ENCODE peak calls at places on chromosomes 1 and 21, in four cellular contexts. T is A549, K is K562, I is HepG2. A is an unnamed sample.

GRCh38 chr1:53629101-53629691 is 109.8 kb downstream of the GLIS1 start:
- DNase-seq in T (no peak), K (no peak), I (no peak), A (no peak)

GRCh38 chr1:15939181-15940109 is 36.5 kb downstream of the ZBTB17 start:
- DNase-seq in T (peak; percentile 38), K (no peak), I (peak; percentile 61), A (no peak)

GRCh38 chr1:230067441-230067870 is 418 bp downstream of the GALNT2 start:
- DNase-seq in T (peak; percentile 36), I (peak; percentile 16), K (peak; percentile 78), A (peak; percentile 37)

GRCh38 chr1:67753776-67754525 is 69.0 kb downstream of the GADD45A start:
- DNase-seq in T (no peak), K (peak; percentile 66), I (no peak), A (no peak)

GRCh38 chr1:66305927-66306326 is 228.0 kb upstream of the SGIP1 start:
- DNase-seq in I (no peak), K (no peak), T (no peak), A (no peak)

GRCh38 chr1:84019217-84019616 is 20.3 kb upstream of the TTLL7 start:
- DNase-seq in K (no peak), T (no peak), I (no peak), A (no peak)

GRCh38 chr21:40074198-40074597 is 207.0 kb downstream of the PCP4 start:
- DNase-seq in T (no peak), K (no peak), I (no peak), A (no peak)

GRCh38 chr1:159974350-159974965 is 20.4 kb upstream of the SLAMF9 start:
- DNase-seq in K (no peak), I (no peak), T (no peak), A (no peak)

GRCh38 chr1:16174886-16175598 is 19.2 kb upstream of the EPHA2 start:
- DNase-seq in T (no peak), I (no peak), K (no peak), A (no peak)

GRCh38 chr1:92488416-92488815 is 1.7 kb upstream of the GFI1 start:
- DNase-seq in T (no peak), K (no peak), I (no peak), A (no peak)

GRCh38 chr1:163063131-163064059 is 5.8 kb upstream of the RGS4 start:
- DNase-seq in T (no peak), K (no peak), I (no peak), A (no peak)

GRCh38 chr1:13916530-13916929 is 216.5 kb downstream of the PRDM2 start:
- DNase-seq in T (no peak), I (no peak), K (no peak), A (no peak)

GRCh38 chr1:11045428-11046269 is 1.4 kb downstream of the MASP2 start:
- DNase-seq in T (no peak), I (no peak), K (peak; percentile 63), A (peak; percentile 83)

GRCh38 chr1:225651872-225652725 is 824 bp downstream of the ENAH start:
- DNase-seq in I (peak; percentile 49), K (no peak), T (peak; percentile 59), A (peak; percentile 30)

GRCh38 chr1:233328661-233329498 is 1.4 kb downstream of the MAP3K21 start:
- DNase-seq in I (no peak), K (no peak), T (peak; percentile 36), A (no peak)

GRCh38 chr1:234208351-234208750 is 164.9 kb upstream of the COA6 start:
- DNase-seq in I (no peak), T (no peak), K (no peak), A (no peak)

GRCh38 chr1:183822081-183822611 is 17.2 kb downstream of the RGL1 start:
- DNase-seq in K (no peak), T (no peak), I (no peak), A (no peak)

GRCh38 chr1:188652678-188653077 is 1823.9 kb downstream of the PLA2G4A start:
- DNase-seq in T (no peak), K (no peak), I (no peak), A (no peak)

GRCh38 chr1:45892068-45892785 is 88.8 kb downstream of the MAST2 start:
- DNase-seq in T (peak; percentile 71), K (no peak), I (peak; percentile 87), A (no peak)

GRCh38 chr1:204563324-204563723 is 47.1 kb downstream of the MDM4 start:
- DNase-seq in K (no peak), T (no peak), I (no peak), A (no peak)

GRCh38 chr1:20771780-20772179 is 15.3 kb downstream of the HP1BP3 start:
- DNase-seq in K (no peak), I (no peak), T (no peak), A (no peak)

GRCh38 chr1:201044119-201044518 is 20.6 kb upstream of the KIF21B start:
- DNase-seq in K (no peak), T (no peak), I (no peak), A (no peak)

GRCh38 chr1:30513396-30514136 is 209.8 kb downstream of the MATN1 start:
- DNase-seq in T (no peak), K (no peak), I (no peak), A (no peak)

GRCh38 chr1:31910933-31911332 is 27.2 kb downstream of the PTP4A2 start:
- DNase-seq in K (no peak), T (no peak), I (peak; percentile 77), A (no peak)

GRCh38 chr21:38306833-38307232 is 50.0 kb downstream of the KCNJ15 start:
- DNase-seq in K (no peak), T (peak; percentile 31), I (no peak), A (no peak)

GRCh38 chr1:100989306-100990077 is 36.1 kb downstream of the DPH5 start:
- DNase-seq in K (no peak), T (no peak), I (no peak), A (no peak)

DNA sequence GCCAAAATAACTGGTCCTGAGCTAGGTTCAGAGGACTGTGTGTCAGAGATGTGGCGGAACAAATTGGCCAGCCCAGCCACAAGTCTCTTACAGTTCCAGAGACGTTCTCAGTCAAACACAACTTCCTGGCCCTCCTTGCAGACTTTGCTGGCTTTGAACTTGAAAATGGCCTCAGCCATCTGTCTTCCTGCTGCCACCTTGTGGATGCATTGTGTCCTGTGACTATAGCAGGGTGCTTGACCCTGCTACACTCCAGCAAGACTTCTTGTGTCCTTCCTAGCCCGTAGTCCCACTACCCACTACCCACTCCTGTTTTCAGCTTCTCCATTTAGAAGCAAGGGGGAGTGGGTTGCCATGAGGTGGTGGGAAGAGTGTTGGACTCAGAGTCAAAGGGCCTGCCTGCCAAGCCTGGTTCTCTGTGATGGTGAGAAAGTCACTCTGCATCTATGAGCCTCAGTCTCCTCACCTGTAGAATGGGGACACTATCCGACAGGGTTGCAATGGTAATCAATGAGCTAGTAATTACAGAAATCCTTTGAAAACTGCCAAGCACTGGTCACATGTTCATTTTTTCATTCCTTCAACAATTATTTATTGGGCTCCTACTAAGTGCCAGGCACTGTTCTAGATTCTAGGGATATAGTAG is 109.9 kb downstream of the IGSF21 start:
- DNase-seq in K (peak; percentile 57), T (peak; percentile 36), I (peak; percentile 33), A (peak; percentile 65)
- TF ChIP-seq HMGXB4 in K (no peak), T (no peak), I (no peak), A (no peak)

GRCh38 chr1:214549604-214550338 is 1.6 kb downstream of the PTPN14 start:
- DNase-seq in K (no peak), I (no peak), T (peak; percentile 39), A (no peak)
- TF ChIP-seq HMGXB4 in K (no peak), I (no peak), T (no peak), A (no peak)

DNA sequence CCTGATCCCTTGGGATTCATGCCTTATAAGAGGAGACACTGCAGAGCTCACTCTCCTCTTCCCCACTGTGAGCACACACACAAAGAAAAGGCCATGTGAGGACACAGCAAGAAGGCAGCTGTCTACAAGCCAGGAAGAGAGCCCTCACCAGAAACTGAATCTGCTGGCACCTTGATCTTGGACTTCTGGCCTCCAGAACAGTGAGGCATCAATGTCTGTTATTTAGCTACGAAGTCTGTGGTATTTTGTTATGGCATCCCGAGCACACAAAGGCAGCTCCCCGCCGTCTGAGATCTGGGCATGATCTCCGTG is 47.1 kb upstream of the RPL11 start:
- DNase-seq in I (no peak), K (no peak), T (no peak), A (no peak)
- TF ChIP-seq HMGXB4 in I (no peak), K (no peak), T (no peak), A (no peak)

GRCh38 chr1:236356141-236356540 is 37.9 kb upstream of the EDARADD start:
- DNase-seq in T (no peak), K (no peak), I (no peak), A (no peak)

GRCh38 chr1:236351875-236352573 is 42.1 kb upstream of the EDARADD start:
- DNase-seq in K (peak; percentile 24), I (no peak), T (no peak), A (no peak)

GRCh38 chr1:236350308-236350707 is 43.8 kb upstream of the EDARADD start:
- DNase-seq in I (no peak), K (no peak), T (no peak), A (no peak)

DNA sequence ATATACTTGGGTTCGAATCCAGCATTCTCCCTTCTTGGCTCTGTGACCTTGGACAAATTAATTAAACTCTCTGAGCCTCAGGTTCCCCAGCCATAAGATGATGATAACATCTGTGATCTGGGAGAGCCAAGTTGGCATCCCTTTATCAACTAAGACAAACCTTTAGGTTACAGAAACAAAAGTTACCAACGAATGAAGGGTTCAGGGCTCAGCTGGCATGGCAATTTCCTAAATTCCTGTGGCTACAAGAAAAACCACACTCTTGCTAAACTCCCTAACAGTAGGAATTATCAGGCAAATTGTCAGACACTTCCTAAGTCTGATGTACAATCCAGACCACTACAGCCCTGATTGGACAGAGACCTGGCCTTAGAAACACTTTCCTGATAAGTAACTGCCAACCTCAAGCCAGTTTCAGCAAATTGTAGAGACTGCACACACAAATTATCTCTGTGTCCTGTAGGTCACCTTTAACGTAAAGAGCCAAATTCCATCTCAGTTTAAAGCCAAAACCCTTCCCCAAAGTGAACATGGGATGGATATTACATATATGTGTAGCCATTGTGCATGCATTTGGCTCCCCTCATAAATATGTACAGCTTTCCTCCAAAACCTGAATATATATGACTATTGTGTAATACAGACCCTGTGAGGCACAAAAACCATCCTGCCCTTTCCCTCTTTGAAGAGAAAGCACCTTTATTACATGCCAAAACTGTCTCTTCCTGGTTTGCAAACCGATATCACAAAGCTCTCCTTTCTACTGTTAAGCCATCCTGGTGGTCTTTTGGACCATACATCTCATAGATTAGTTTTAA is 39.5 kb upstream of the EDARADD start:
- DNase-seq in I (no peak), T (no peak), K (no peak), A (no peak)
- TF ChIP-seq HMGXB4 in I (no peak), T (no peak), K (no peak), A (no peak)

GRCh38 chr1:147337040-147337439 is 94.6 kb downstream of the CHD1L start:
- DNase-seq in I (no peak), T (no peak), K (no peak), A (peak; percentile 63)
- TF ChIP-seq HMGXB4 in I (no peak), T (no peak), K (no peak), A (no peak)